ENCODE peak calls at places on chromosomes 6 and 20, in nine cellular contexts. One of them, this sample, is unnamed.

GRCh38 chr6:133040025-133040838 is 200.9 kb upstream of the EYA4 start:
- DNase-seq in ovary: no peak
- DNase-seq in G401: no peak
- DNase-seq in stimulated activated CD4-positive, alpha-beta T cell treated with anti-CD3 and anti-CD28 coated beads, Interleukin-4, amount 100 ng/mL, for 24 hours: no peak
- DNase-seq in hippocampal formation: peak
- DNase-seq in naive thymus-derived CD4-positive, alpha-beta T cell: no peak
- DNase-seq in cardiac fibroblast: peak
- DNase-seq in effector memory CD8-positive, alpha-beta T cell: no peak
- DNase-seq in 8988T: no peak
- DNase-seq in this sample: no peak

GRCh38 chr6:43173496-43174262 is 2.6 kb downstream of the SRF start:
- DNase-seq in ovary: no peak
- DNase-seq in G401: no peak
- DNase-seq in stimulated activated CD4-positive, alpha-beta T cell treated with anti-CD3 and anti-CD28 coated beads, Interleukin-4, amount 100 ng/mL, for 24 hours: no peak
- DNase-seq in hippocampal formation: no peak
- DNase-seq in naive thymus-derived CD4-positive, alpha-beta T cell: peak
- DNase-seq in cardiac fibroblast: no peak
- DNase-seq in effector memory CD8-positive, alpha-beta T cell: peak
- DNase-seq in 8988T: no peak
- DNase-seq in this sample: no peak

GRCh38 chr20:39823239-39823638 is 861.1 kb downstream of the DHX35 start:
- DNase-seq in ovary: peak
- DNase-seq in G401: no peak
- DNase-seq in stimulated activated CD4-positive, alpha-beta T cell treated with anti-CD3 and anti-CD28 coated beads, Interleukin-4, amount 100 ng/mL, for 24 hours: no peak
- DNase-seq in hippocampal formation: no peak
- DNase-seq in naive thymus-derived CD4-positive, alpha-beta T cell: no peak
- DNase-seq in cardiac fibroblast: peak
- DNase-seq in effector memory CD8-positive, alpha-beta T cell: no peak
- DNase-seq in 8988T: no peak
- DNase-seq in this sample: peak

GRCh38 chr6:21102201-21102600 is 491.4 kb upstream of the SOX4 start:
- DNase-seq in ovary: no peak
- DNase-seq in G401: no peak
- DNase-seq in stimulated activated CD4-positive, alpha-beta T cell treated with anti-CD3 and anti-CD28 coated beads, Interleukin-4, amount 100 ng/mL, for 24 hours: no peak
- DNase-seq in hippocampal formation: no peak
- DNase-seq in naive thymus-derived CD4-positive, alpha-beta T cell: no peak
- DNase-seq in cardiac fibroblast: no peak
- DNase-seq in effector memory CD8-positive, alpha-beta T cell: no peak
- DNase-seq in 8988T: no peak
- DNase-seq in this sample: no peak

GRCh38 chr6:6657085-6657819 is 68.7 kb downstream of the LY86 start:
- DNase-seq in ovary: no peak
- DNase-seq in G401: no peak
- DNase-seq in stimulated activated CD4-positive, alpha-beta T cell treated with anti-CD3 and anti-CD28 coated beads, Interleukin-4, amount 100 ng/mL, for 24 hours: no peak
- DNase-seq in hippocampal formation: no peak
- DNase-seq in naive thymus-derived CD4-positive, alpha-beta T cell: no peak
- DNase-seq in cardiac fibroblast: no peak
- DNase-seq in effector memory CD8-positive, alpha-beta T cell: no peak
- DNase-seq in 8988T: no peak
- DNase-seq in this sample: no peak

GRCh38 chr6:105785412-105785811 is 300.7 kb upstream of the PRDM1 start:
- DNase-seq in ovary: no peak
- DNase-seq in G401: no peak
- DNase-seq in stimulated activated CD4-positive, alpha-beta T cell treated with anti-CD3 and anti-CD28 coated beads, Interleukin-4, amount 100 ng/mL, for 24 hours: no peak
- DNase-seq in hippocampal formation: no peak
- DNase-seq in naive thymus-derived CD4-positive, alpha-beta T cell: no peak
- DNase-seq in cardiac fibroblast: no peak
- DNase-seq in effector memory CD8-positive, alpha-beta T cell: no peak
- DNase-seq in 8988T: no peak
- DNase-seq in this sample: no peak

GRCh38 chr6:1834641-1835516 is 225.2 kb downstream of the FOXC1 start:
- DNase-seq in ovary: no peak
- DNase-seq in G401: no peak
- DNase-seq in stimulated activated CD4-positive, alpha-beta T cell treated with anti-CD3 and anti-CD28 coated beads, Interleukin-4, amount 100 ng/mL, for 24 hours: no peak
- DNase-seq in hippocampal formation: no peak
- DNase-seq in naive thymus-derived CD4-positive, alpha-beta T cell: no peak
- DNase-seq in cardiac fibroblast: no peak
- DNase-seq in effector memory CD8-positive, alpha-beta T cell: no peak
- DNase-seq in 8988T: no peak
- DNase-seq in this sample: no peak

GRCh38 chr20:39874049-39874893 is 814.8 kb downstream of the MAFB start:
- DNase-seq in ovary: peak
- DNase-seq in G401: no peak
- DNase-seq in stimulated activated CD4-positive, alpha-beta T cell treated with anti-CD3 and anti-CD28 coated beads, Interleukin-4, amount 100 ng/mL, for 24 hours: no peak
- DNase-seq in hippocampal formation: no peak
- DNase-seq in naive thymus-derived CD4-positive, alpha-beta T cell: no peak
- DNase-seq in cardiac fibroblast: peak
- DNase-seq in effector memory CD8-positive, alpha-beta T cell: no peak
- DNase-seq in 8988T: no peak
- DNase-seq in this sample: no peak

GRCh38 chr6:143348531-143348930 is 102.0 kb downstream of the ADAT2 start:
- DNase-seq in ovary: no peak
- DNase-seq in G401: no peak
- DNase-seq in stimulated activated CD4-positive, alpha-beta T cell treated with anti-CD3 and anti-CD28 coated beads, Interleukin-4, amount 100 ng/mL, for 24 hours: no peak
- DNase-seq in hippocampal formation: no peak
- DNase-seq in naive thymus-derived CD4-positive, alpha-beta T cell: no peak
- DNase-seq in cardiac fibroblast: no peak
- DNase-seq in effector memory CD8-positive, alpha-beta T cell: no peak
- DNase-seq in 8988T: no peak
- DNase-seq in this sample: no peak

GRCh38 chr6:118963003-118963402 is 28.0 kb upstream of the MCM9 start:
- DNase-seq in ovary: no peak
- DNase-seq in G401: peak
- DNase-seq in stimulated activated CD4-positive, alpha-beta T cell treated with anti-CD3 and anti-CD28 coated beads, Interleukin-4, amount 100 ng/mL, for 24 hours: no peak
- DNase-seq in hippocampal formation: peak
- DNase-seq in naive thymus-derived CD4-positive, alpha-beta T cell: no peak
- DNase-seq in cardiac fibroblast: peak
- DNase-seq in effector memory CD8-positive, alpha-beta T cell: no peak
- DNase-seq in 8988T: no peak
- DNase-seq in this sample: no peak

GRCh38 chr6:27617700-27618689 is 145.1 kb upstream of the ZNF184 start:
- DNase-seq in ovary: no peak
- DNase-seq in G401: peak
- DNase-seq in stimulated activated CD4-positive, alpha-beta T cell treated with anti-CD3 and anti-CD28 coated beads, Interleukin-4, amount 100 ng/mL, for 24 hours: no peak
- DNase-seq in hippocampal formation: no peak
- DNase-seq in naive thymus-derived CD4-positive, alpha-beta T cell: no peak
- DNase-seq in cardiac fibroblast: peak
- DNase-seq in effector memory CD8-positive, alpha-beta T cell: no peak
- DNase-seq in 8988T: no peak
- DNase-seq in this sample: no peak

GRCh38 chr6:1103945-1104623 is 207.8 kb upstream of the FOXQ1 start:
- DNase-seq in ovary: no peak
- DNase-seq in G401: no peak
- DNase-seq in stimulated activated CD4-positive, alpha-beta T cell treated with anti-CD3 and anti-CD28 coated beads, Interleukin-4, amount 100 ng/mL, for 24 hours: no peak
- DNase-seq in hippocampal formation: no peak
- DNase-seq in naive thymus-derived CD4-positive, alpha-beta T cell: no peak
- DNase-seq in cardiac fibroblast: no peak
- DNase-seq in effector memory CD8-positive, alpha-beta T cell: no peak
- DNase-seq in 8988T: no peak
- DNase-seq in this sample: no peak

GRCh38 chr6:118743744-118744143 is 92.4 kb upstream of the CEP85L start:
- DNase-seq in ovary: no peak
- DNase-seq in G401: no peak
- DNase-seq in stimulated activated CD4-positive, alpha-beta T cell treated with anti-CD3 and anti-CD28 coated beads, Interleukin-4, amount 100 ng/mL, for 24 hours: no peak
- DNase-seq in hippocampal formation: no peak
- DNase-seq in naive thymus-derived CD4-positive, alpha-beta T cell: no peak
- DNase-seq in cardiac fibroblast: no peak
- DNase-seq in effector memory CD8-positive, alpha-beta T cell: no peak
- DNase-seq in 8988T: no peak
- DNase-seq in this sample: no peak

GRCh38 chr6:128491041-128491642 is 29.3 kb downstream of the PTPRK start:
- DNase-seq in ovary: no peak
- DNase-seq in G401: no peak
- DNase-seq in stimulated activated CD4-positive, alpha-beta T cell treated with anti-CD3 and anti-CD28 coated beads, Interleukin-4, amount 100 ng/mL, for 24 hours: no peak
- DNase-seq in hippocampal formation: peak
- DNase-seq in naive thymus-derived CD4-positive, alpha-beta T cell: no peak
- DNase-seq in cardiac fibroblast: peak
- DNase-seq in effector memory CD8-positive, alpha-beta T cell: no peak
- DNase-seq in 8988T: no peak
- DNase-seq in this sample: no peak

GRCh38 chr20:9294081-9294480 is 220.3 kb upstream of the LAMP5 start:
- DNase-seq in ovary: no peak
- DNase-seq in G401: no peak
- DNase-seq in stimulated activated CD4-positive, alpha-beta T cell treated with anti-CD3 and anti-CD28 coated beads, Interleukin-4, amount 100 ng/mL, for 24 hours: no peak
- DNase-seq in hippocampal formation: no peak
- DNase-seq in naive thymus-derived CD4-positive, alpha-beta T cell: no peak
- DNase-seq in cardiac fibroblast: peak
- DNase-seq in effector memory CD8-positive, alpha-beta T cell: no peak
- DNase-seq in 8988T: no peak
- DNase-seq in this sample: no peak

GRCh38 chr6:131669891-131670290 is 31.3 kb downstream of the OR2A4 start:
- DNase-seq in ovary: no peak
- DNase-seq in G401: no peak
- DNase-seq in stimulated activated CD4-positive, alpha-beta T cell treated with anti-CD3 and anti-CD28 coated beads, Interleukin-4, amount 100 ng/mL, for 24 hours: no peak
- DNase-seq in hippocampal formation: no peak
- DNase-seq in naive thymus-derived CD4-positive, alpha-beta T cell: no peak
- DNase-seq in cardiac fibroblast: peak
- DNase-seq in effector memory CD8-positive, alpha-beta T cell: no peak
- DNase-seq in 8988T: no peak
- DNase-seq in this sample: no peak

GRCh38 chr20:51643390-51643789 is 100.9 kb upstream of the NFATC2 start:
- DNase-seq in ovary: no peak
- DNase-seq in G401: no peak
- DNase-seq in stimulated activated CD4-positive, alpha-beta T cell treated with anti-CD3 and anti-CD28 coated beads, Interleukin-4, amount 100 ng/mL, for 24 hours: no peak
- DNase-seq in hippocampal formation: no peak
- DNase-seq in naive thymus-derived CD4-positive, alpha-beta T cell: no peak
- DNase-seq in cardiac fibroblast: no peak
- DNase-seq in effector memory CD8-positive, alpha-beta T cell: no peak
- DNase-seq in 8988T: no peak
- DNase-seq in this sample: no peak

GRCh38 chr6:148426317-148426977 is 83.8 kb downstream of the SASH1 start:
- DNase-seq in ovary: no peak
- DNase-seq in G401: no peak
- DNase-seq in stimulated activated CD4-positive, alpha-beta T cell treated with anti-CD3 and anti-CD28 coated beads, Interleukin-4, amount 100 ng/mL, for 24 hours: no peak
- DNase-seq in hippocampal formation: no peak
- DNase-seq in naive thymus-derived CD4-positive, alpha-beta T cell: no peak
- DNase-seq in cardiac fibroblast: no peak
- DNase-seq in effector memory CD8-positive, alpha-beta T cell: no peak
- DNase-seq in 8988T: no peak
- DNase-seq in this sample: no peak

GRCh38 chr6:125046107-125046925 is 84.1 kb downstream of the RNF217 start:
- DNase-seq in ovary: no peak
- DNase-seq in G401: no peak
- DNase-seq in stimulated activated CD4-positive, alpha-beta T cell treated with anti-CD3 and anti-CD28 coated beads, Interleukin-4, amount 100 ng/mL, for 24 hours: no peak
- DNase-seq in hippocampal formation: no peak
- DNase-seq in naive thymus-derived CD4-positive, alpha-beta T cell: no peak
- DNase-seq in cardiac fibroblast: no peak
- DNase-seq in effector memory CD8-positive, alpha-beta T cell: no peak
- DNase-seq in 8988T: no peak
- DNase-seq in this sample: no peak

GRCh38 chr6:72466971-72467566 is 154.8 kb upstream of the KCNQ5 start:
- DNase-seq in ovary: no peak
- DNase-seq in G401: no peak
- DNase-seq in stimulated activated CD4-positive, alpha-beta T cell treated with anti-CD3 and anti-CD28 coated beads, Interleukin-4, amount 100 ng/mL, for 24 hours: no peak
- DNase-seq in hippocampal formation: peak
- DNase-seq in naive thymus-derived CD4-positive, alpha-beta T cell: no peak
- DNase-seq in cardiac fibroblast: peak
- DNase-seq in effector memory CD8-positive, alpha-beta T cell: no peak
- DNase-seq in 8988T: no peak
- DNase-seq in this sample: no peak

GRCh38 chr20:37961016-37961415 is 58.1 kb downstream of the VSTM2L start:
- DNase-seq in ovary: no peak
- DNase-seq in G401: no peak
- DNase-seq in stimulated activated CD4-positive, alpha-beta T cell treated with anti-CD3 and anti-CD28 coated beads, Interleukin-4, amount 100 ng/mL, for 24 hours: no peak
- DNase-seq in hippocampal formation: no peak
- DNase-seq in naive thymus-derived CD4-positive, alpha-beta T cell: no peak
- DNase-seq in cardiac fibroblast: no peak
- DNase-seq in effector memory CD8-positive, alpha-beta T cell: no peak
- DNase-seq in 8988T: no peak
- DNase-seq in this sample: no peak

GRCh38 chr6:1619666-1620503 is 10.2 kb downstream of the FOXC1 start:
- DNase-seq in ovary: no peak
- DNase-seq in G401: no peak
- DNase-seq in stimulated activated CD4-positive, alpha-beta T cell treated with anti-CD3 and anti-CD28 coated beads, Interleukin-4, amount 100 ng/mL, for 24 hours: no peak
- DNase-seq in hippocampal formation: no peak
- DNase-seq in naive thymus-derived CD4-positive, alpha-beta T cell: no peak
- DNase-seq in cardiac fibroblast: no peak
- DNase-seq in effector memory CD8-positive, alpha-beta T cell: no peak
- DNase-seq in 8988T: no peak
- DNase-seq in this sample: no peak

GRCh38 chr6:81003156-81003555 is 749.3 kb downstream of the TENT5A start:
- DNase-seq in ovary: no peak
- DNase-seq in G401: no peak
- DNase-seq in stimulated activated CD4-positive, alpha-beta T cell treated with anti-CD3 and anti-CD28 coated beads, Interleukin-4, amount 100 ng/mL, for 24 hours: no peak
- DNase-seq in hippocampal formation: no peak
- DNase-seq in naive thymus-derived CD4-positive, alpha-beta T cell: no peak
- DNase-seq in cardiac fibroblast: no peak
- DNase-seq in effector memory CD8-positive, alpha-beta T cell: no peak
- DNase-seq in 8988T: no peak
- DNase-seq in this sample: no peak

GRCh38 chr6:130033999-130034814 is 15.8 kb downstream of the L3MBTL3 start:
- DNase-seq in ovary: peak
- DNase-seq in G401: no peak
- DNase-seq in stimulated activated CD4-positive, alpha-beta T cell treated with anti-CD3 and anti-CD28 coated beads, Interleukin-4, amount 100 ng/mL, for 24 hours: peak
- DNase-seq in hippocampal formation: no peak
- DNase-seq in naive thymus-derived CD4-positive, alpha-beta T cell: no peak
- DNase-seq in cardiac fibroblast: peak
- DNase-seq in effector memory CD8-positive, alpha-beta T cell: no peak
- DNase-seq in 8988T: no peak
- DNase-seq in this sample: no peak

GRCh38 chr6:151512481-151512880 is 18.7 kb downstream of the CCDC170 start:
- DNase-seq in ovary: no peak
- DNase-seq in G401: no peak
- DNase-seq in stimulated activated CD4-positive, alpha-beta T cell treated with anti-CD3 and anti-CD28 coated beads, Interleukin-4, amount 100 ng/mL, for 24 hours: no peak
- DNase-seq in hippocampal formation: no peak
- DNase-seq in naive thymus-derived CD4-positive, alpha-beta T cell: no peak
- DNase-seq in cardiac fibroblast: no peak
- DNase-seq in effector memory CD8-positive, alpha-beta T cell: no peak
- DNase-seq in 8988T: no peak
- DNase-seq in this sample: no peak

GRCh38 chr6:148969679-148970078 is 222.8 kb downstream of the UST start:
- DNase-seq in ovary: no peak
- DNase-seq in G401: no peak
- DNase-seq in stimulated activated CD4-positive, alpha-beta T cell treated with anti-CD3 and anti-CD28 coated beads, Interleukin-4, amount 100 ng/mL, for 24 hours: no peak
- DNase-seq in hippocampal formation: no peak
- DNase-seq in naive thymus-derived CD4-positive, alpha-beta T cell: no peak
- DNase-seq in cardiac fibroblast: peak
- DNase-seq in effector memory CD8-positive, alpha-beta T cell: no peak
- DNase-seq in 8988T: no peak
- DNase-seq in this sample: no peak

GRCh38 chr6:137165375-137166246 is 7.8 kb downstream of the IL22RA2 start:
- DNase-seq in ovary: no peak
- DNase-seq in G401: no peak
- DNase-seq in stimulated activated CD4-positive, alpha-beta T cell treated with anti-CD3 and anti-CD28 coated beads, Interleukin-4, amount 100 ng/mL, for 24 hours: peak
- DNase-seq in hippocampal formation: no peak
- DNase-seq in naive thymus-derived CD4-positive, alpha-beta T cell: no peak
- DNase-seq in cardiac fibroblast: no peak
- DNase-seq in effector memory CD8-positive, alpha-beta T cell: peak
- DNase-seq in 8988T: peak
- DNase-seq in this sample: no peak

GRCh38 chr20:50919567-50919966 is 11.7 kb downstream of the ADNP start:
- DNase-seq in ovary: peak
- DNase-seq in G401: no peak
- DNase-seq in stimulated activated CD4-positive, alpha-beta T cell treated with anti-CD3 and anti-CD28 coated beads, Interleukin-4, amount 100 ng/mL, for 24 hours: no peak
- DNase-seq in hippocampal formation: no peak
- DNase-seq in naive thymus-derived CD4-positive, alpha-beta T cell: no peak
- DNase-seq in cardiac fibroblast: peak
- DNase-seq in effector memory CD8-positive, alpha-beta T cell: no peak
- DNase-seq in 8988T: no peak
- DNase-seq in this sample: peak

GRCh38 chr20:51586005-51586440 is 43.5 kb upstream of the NFATC2 start:
- DNase-seq in ovary: no peak
- DNase-seq in G401: no peak
- DNase-seq in stimulated activated CD4-positive, alpha-beta T cell treated with anti-CD3 and anti-CD28 coated beads, Interleukin-4, amount 100 ng/mL, for 24 hours: no peak
- DNase-seq in hippocampal formation: no peak
- DNase-seq in naive thymus-derived CD4-positive, alpha-beta T cell: no peak
- DNase-seq in cardiac fibroblast: peak
- DNase-seq in effector memory CD8-positive, alpha-beta T cell: no peak
- DNase-seq in 8988T: peak
- DNase-seq in this sample: no peak

GRCh38 chr20:50663095-50663821 is 28.1 kb downstream of the RIPOR3 start:
- DNase-seq in ovary: no peak
- DNase-seq in G401: peak
- DNase-seq in stimulated activated CD4-positive, alpha-beta T cell treated with anti-CD3 and anti-CD28 coated beads, Interleukin-4, amount 100 ng/mL, for 24 hours: peak
- DNase-seq in hippocampal formation: no peak
- DNase-seq in naive thymus-derived CD4-positive, alpha-beta T cell: no peak
- DNase-seq in cardiac fibroblast: no peak
- DNase-seq in effector memory CD8-positive, alpha-beta T cell: no peak
- DNase-seq in 8988T: no peak
- DNase-seq in this sample: no peak

GRCh38 chr6:69768664-69769063 is 28.1 kb downstream of the LMBRD1 start:
- DNase-seq in ovary: no peak
- DNase-seq in G401: no peak
- DNase-seq in stimulated activated CD4-positive, alpha-beta T cell treated with anti-CD3 and anti-CD28 coated beads, Interleukin-4, amount 100 ng/mL, for 24 hours: no peak
- DNase-seq in hippocampal formation: no peak
- DNase-seq in naive thymus-derived CD4-positive, alpha-beta T cell: no peak
- DNase-seq in cardiac fibroblast: peak
- DNase-seq in effector memory CD8-positive, alpha-beta T cell: no peak
- DNase-seq in 8988T: no peak
- DNase-seq in this sample: no peak

This sample was measured in kidney epithelial cell.